ENCODE peak calls at places on chromosomes 7 and 10, in seven cellular contexts. V, I, Z, Q, M, U and K are unnamed samples.

GRCh38 chr10:49611166-49611814 is 1.2 kb downstream of the SLC18A3 start:
- DNase-seq in V (no peak), U (no peak), I (peak), Q (no peak), Z (no peak), M (no peak), K (no peak)

GRCh38 chr7:18177129-18177814 is 149.6 kb upstream of the PRPS1L1 start:
- DNase-seq in Z (no peak), U (no peak), M (no peak), I (no peak), V (no peak), Q (no peak), K (no peak)

GRCh38 chr7:24227603-24228359 is 56.2 kb upstream of the NPY start:
- DNase-seq in Z (no peak), V (no peak), I (no peak), U (no peak), Q (peak), M (no peak), K (peak)

GRCh38 chr7:106623846-106624245 is 37.1 kb downstream of the CCDC71L start:
- DNase-seq in Q (no peak), Z (peak), I (no peak), U (peak), M (no peak), V (no peak), K (no peak)

GRCh38 chr7:112619343-112619742 is 138.6 kb downstream of the LSMEM1 start:
- DNase-seq in I (no peak), M (no peak), V (no peak), U (no peak), Q (no peak), Z (no peak), K (no peak)

GRCh38 chr10:29691564-29692064 is 56.8 kb upstream of the SVIL start:
- DNase-seq in Z (peak), V (no peak), I (no peak), M (no peak), Q (no peak), U (peak), K (no peak)

GRCh38 chr10:14604181-14605142 is 170.2 kb downstream of the FAM107B start:
- DNase-seq in M (no peak), U (peak), V (peak), Z (peak), I (peak), Q (peak), K (peak)

GRCh38 chr7:44325811-44326241 is 432 bp upstream of the CAMK2B start:
- DNase-seq in M (no peak), V (no peak), Q (no peak), Z (no peak), U (peak), I (no peak), K (peak)

GRCh38 chr7:3464900-3465622 is 164.0 kb downstream of the SDK1 start:
- DNase-seq in U (no peak), V (no peak), I (no peak), M (no peak), Z (no peak), Q (peak), K (no peak)

GRCh38 chr7:32583791-32584190 is 88.5 kb downstream of the AVL9 start:
- DNase-seq in U (no peak), V (no peak), I (no peak), M (no peak), Z (no peak), Q (no peak), K (no peak)

GRCh38 chr7:130476287-130477001 is 15.4 kb upstream of the MEST start:
- DNase-seq in Q (no peak), Z (no peak), U (no peak), I (no peak), M (no peak), V (no peak), K (no peak)

GRCh38 chr10:105207596-105207995 is 566.5 kb downstream of the SORCS3 start:
- DNase-seq in Z (no peak), I (no peak), U (no peak), Q (no peak), V (no peak), M (peak), K (no peak)

GRCh38 chr10:6018422-6018821 is 41.1 kb upstream of the IL15RA start:
- DNase-seq in I (no peak), U (peak), Q (no peak), Z (peak), V (no peak), M (no peak), K (no peak)

GRCh38 chr10:115861455-115861854 is 411.6 kb downstream of the GFRA1 start:
- DNase-seq in V (no peak), M (no peak), Q (no peak), U (peak), I (no peak), Z (no peak), K (no peak)

GRCh38 chr10:77315511-77316129 is 322.0 kb downstream of the KCNMA1 start:
- DNase-seq in V (no peak), U (no peak), Z (no peak), I (no peak), M (no peak), Q (no peak), K (no peak)

GRCh38 chr10:94902570-94902969 is 35.9 kb upstream of the CYP2C9 start:
- DNase-seq in V (no peak), I (no peak), U (no peak), M (peak), Z (no peak), Q (no peak), K (no peak)

GRCh38 chr7:151728286-151728660 is 148.6 kb downstream of the PRKAG2 start:
- DNase-seq in M (no peak), I (peak), Z (no peak), Q (no peak), V (no peak), U (no peak), K (no peak)

GRCh38 chr10:81472927-81473470 is 402.0 kb upstream of the NRG3 start:
- DNase-seq in Z (no peak), V (no peak), Q (no peak), U (no peak), M (no peak), I (no peak), K (no peak)

GRCh38 chr10:124494050-124494807 is 32.6 kb downstream of the LHPP start:
- DNase-seq in U (no peak), M (no peak), Q (no peak), V (no peak), Z (no peak), I (no peak), K (peak)

GRCh38 chr7:22292519-22292918 is 64.4 kb downstream of the RAPGEF5 start:
- DNase-seq in Z (no peak), M (no peak), V (no peak), I (no peak), Q (no peak), U (no peak), K (no peak)

GRCh38 chr10:62815373-62816111 is 624 bp downstream of the EGR2 start:
- DNase-seq in U (peak), Q (peak), I (no peak), M (no peak), V (no peak), Z (no peak), K (no peak)